ENCODE peak calls at places on chromosomes 7 and 10, in seven cellular contexts. V is activated CD8-positive, alpha-beta memory T cell treated with anti-CD3 and anti-CD28 coated beads for 4 hours; D is adipocyte; K is stromal cell of bone marrow; R is stimulated activated CD8-positive, alpha-beta memory T cell treated with anti-CD3 and anti-CD28 coated beads, Interleukin-12 subunit alpha, Interleukin-12 subunit beta, amount 100 ng/mL, for 4 hours; O is C1 segment of cervical spinal cord; C is hepatic stellate cell. Y is an unnamed sample.

GRCh38 chr10:132163278-132163765 is 23.4 kb upstream of the DPYSL4 start:
- DNase-seq in V (no peak), D (no peak), K (no peak), R (no peak), O (no peak), C (no peak), Y (no peak)

GRCh38 chr10:11450427-11450826 is 161.0 kb downstream of the USP6NL start:
- DNase-seq in V (no peak), D (no peak), K (no peak), R (no peak), O (no peak), C (no peak), Y (no peak)

GRCh38 chr10:95660283-95660682 is 3.8 kb upstream of the ALDH18A1 start:
- DNase-seq in V (no peak), D (no peak), K (peak), R (no peak), O (no peak), C (peak), Y (no peak)

GRCh38 chr7:95478139-95479037 is 7.4 kb upstream of the ASB4 start:
- DNase-seq in V (no peak), D (peak), K (peak), R (no peak), O (no peak), C (no peak), Y (no peak)

GRCh38 chr7:101856488-101857357 is 39.3 kb downstream of the CUX1 start:
- DNase-seq in V (peak), D (peak), K (peak), R (peak), O (no peak), C (peak), Y (peak)

GRCh38 chr7:37663693-37664092 is 19.9 kb upstream of the GPR141 start:
- DNase-seq in V (no peak), D (no peak), K (no peak), R (no peak), O (no peak), C (no peak), Y (no peak)

GRCh38 chr7:98621573-98622482 is 4.7 kb downstream of the NPTX2 start:
- DNase-seq in V (no peak), D (no peak), K (no peak), R (no peak), O (no peak), C (no peak), Y (no peak)

GRCh38 chr10:44437837-44438752 is 53.2 kb upstream of the CXCL12 start:
- DNase-seq in V (no peak), D (peak), K (peak), R (no peak), O (no peak), C (no peak), Y (no peak)

GRCh38 chr10:88209231-88209630 is 345.8 kb downstream of the PTEN start:
- DNase-seq in V (no peak), D (no peak), K (no peak), R (no peak), O (no peak), C (no peak), Y (no peak)

GRCh38 chr10:58089739-58090138 is 178.0 kb downstream of the IPMK start:
- DNase-seq in V (no peak), D (no peak), K (no peak), R (no peak), O (no peak), C (no peak), Y (no peak)

Y was measured in lower leg skin.